ENCODE peak calls at places on chromosomes 5 and 9, in ten cellular contexts. One of them, this sample, is unnamed. For H3K9me3 and H3K36me3, the result is how much of the 10 kb centered on the place peaks cover.

GRCh38 chr5:83151821-83152220 is 74.5 kb downstream of the XRCC4 start:
- DNase-seq in SJSA1: no peak
- DNase-seq in heart right ventricle: no peak
- DNase-seq in ovary: no peak
- DNase-seq in neural progenitor cell: no peak
- DNase-seq in lung: no peak
- DNase-seq in uterus: no peak
- DNase-seq in effector memory CD4-positive, alpha-beta T cell: no peak
- DNase-seq in sigmoid colon: no peak
- DNase-seq in NT2/D1: no peak
- DNase-seq in this sample: no peak

GRCh38 chr5:75331-76320 is 16.3 kb upstream of the PLEKHG4B start:
- DNase-seq in SJSA1: peak
- DNase-seq in heart right ventricle: no peak
- DNase-seq in ovary: no peak
- DNase-seq in neural progenitor cell: no peak
- DNase-seq in lung: no peak
- DNase-seq in uterus: no peak
- DNase-seq in effector memory CD4-positive, alpha-beta T cell: no peak
- DNase-seq in sigmoid colon: no peak
- DNase-seq in NT2/D1: no peak
- DNase-seq in this sample: no peak

GRCh38 chr9:87193151-87193550 is 245.8 kb upstream of the GAS1 start:
- DNase-seq in SJSA1: no peak
- DNase-seq in heart right ventricle: no peak
- DNase-seq in ovary: no peak
- DNase-seq in neural progenitor cell: no peak
- DNase-seq in lung: no peak
- DNase-seq in uterus: no peak
- DNase-seq in effector memory CD4-positive, alpha-beta T cell: no peak
- DNase-seq in sigmoid colon: no peak
- DNase-seq in NT2/D1: no peak
- DNase-seq in this sample: no peak

GRCh38 chr9:36134761-36135505 is 1.6 kb upstream of the GLIPR2 start:
- DNase-seq in SJSA1: no peak
- DNase-seq in heart right ventricle: no peak
- DNase-seq in ovary: no peak
- DNase-seq in neural progenitor cell: no peak
- DNase-seq in lung: no peak
- DNase-seq in uterus: no peak
- DNase-seq in effector memory CD4-positive, alpha-beta T cell: no peak
- DNase-seq in sigmoid colon: no peak
- DNase-seq in NT2/D1: peak
- DNase-seq in this sample: no peak

GRCh38 chr5:91357012-91357634 is 26.0 kb downstream of the ARRDC3 start:
- DNase-seq in SJSA1: no peak
- DNase-seq in heart right ventricle: no peak
- DNase-seq in ovary: no peak
- DNase-seq in neural progenitor cell: no peak
- DNase-seq in lung: no peak
- DNase-seq in uterus: no peak
- DNase-seq in effector memory CD4-positive, alpha-beta T cell: no peak
- DNase-seq in sigmoid colon: no peak
- DNase-seq in NT2/D1: no peak
- DNase-seq in this sample: no peak

GRCh38 chr5:34957857-34958690 is 28.7 kb downstream of the DNAJC21 start:
- DNase-seq in SJSA1: no peak
- DNase-seq in heart right ventricle: no peak
- DNase-seq in ovary: no peak
- DNase-seq in neural progenitor cell: peak
- DNase-seq in lung: no peak
- DNase-seq in uterus: peak
- DNase-seq in effector memory CD4-positive, alpha-beta T cell: no peak
- DNase-seq in sigmoid colon: no peak
- DNase-seq in NT2/D1: peak
- DNase-seq in this sample: no peak

GRCh38 chr9:99259231-99259918 is 37.3 kb downstream of the SEC61B start:
- DNase-seq in SJSA1: no peak
- DNase-seq in heart right ventricle: peak
- DNase-seq in ovary: peak
- DNase-seq in neural progenitor cell: no peak
- DNase-seq in lung: peak
- DNase-seq in uterus: peak
- DNase-seq in effector memory CD4-positive, alpha-beta T cell: no peak
- DNase-seq in sigmoid colon: peak
- DNase-seq in NT2/D1: no peak
- DNase-seq in this sample: no peak

GRCh38 chr5:141084487-141084989 is 9.9 kb upstream of the PCDHB2 start:
- DNase-seq in SJSA1: no peak
- DNase-seq in heart right ventricle: no peak
- DNase-seq in ovary: peak
- DNase-seq in neural progenitor cell: peak
- DNase-seq in lung: peak
- DNase-seq in uterus: peak
- DNase-seq in effector memory CD4-positive, alpha-beta T cell: no peak
- DNase-seq in sigmoid colon: no peak
- DNase-seq in NT2/D1: no peak
- DNase-seq in this sample: peak

GRCh38 chr5:4258170-4258569 is 662.5 kb downstream of the IRX1 start:
- DNase-seq in SJSA1: no peak
- DNase-seq in heart right ventricle: no peak
- DNase-seq in ovary: no peak
- DNase-seq in neural progenitor cell: no peak
- DNase-seq in lung: no peak
- DNase-seq in uterus: no peak
- DNase-seq in effector memory CD4-positive, alpha-beta T cell: no peak
- DNase-seq in sigmoid colon: no peak
- DNase-seq in NT2/D1: no peak
- DNase-seq in this sample: no peak
- H3K9me3 ChIP-seq in SJSA1: under half
- H3K9me3 ChIP-seq in heart right ventricle: under half
- H3K9me3 ChIP-seq in ovary: under half
- H3K9me3 ChIP-seq in neural progenitor cell: under half
- H3K9me3 ChIP-seq in lung: under half
- H3K9me3 ChIP-seq in uterus: under half
- H3K9me3 ChIP-seq in effector memory CD4-positive, alpha-beta T cell: under half
- H3K9me3 ChIP-seq in sigmoid colon: under half
- H3K9me3 ChIP-seq in NT2/D1: under half
- H3K9me3 ChIP-seq in this sample: under half

GRCh38 chr9:129384138-129384886 is 206.3 kb upstream of the IER5L start:
- DNase-seq in SJSA1: no peak
- DNase-seq in heart right ventricle: no peak
- DNase-seq in ovary: no peak
- DNase-seq in neural progenitor cell: no peak
- DNase-seq in lung: no peak
- DNase-seq in uterus: no peak
- DNase-seq in effector memory CD4-positive, alpha-beta T cell: no peak
- DNase-seq in sigmoid colon: peak
- DNase-seq in NT2/D1: no peak
- DNase-seq in this sample: no peak
- H3K4me3 ChIP-seq in SJSA1: peak
- H3K4me3 ChIP-seq in heart right ventricle: peak
- H3K4me3 ChIP-seq in ovary: peak
- H3K4me3 ChIP-seq in neural progenitor cell: peak
- H3K4me3 ChIP-seq in lung: no peak
- H3K4me3 ChIP-seq in uterus: peak
- H3K4me3 ChIP-seq in effector memory CD4-positive, alpha-beta T cell: peak
- H3K4me3 ChIP-seq in sigmoid colon: no peak
- H3K4me3 ChIP-seq in NT2/D1: peak
- H3K4me3 ChIP-seq in this sample: no peak

DNA sequence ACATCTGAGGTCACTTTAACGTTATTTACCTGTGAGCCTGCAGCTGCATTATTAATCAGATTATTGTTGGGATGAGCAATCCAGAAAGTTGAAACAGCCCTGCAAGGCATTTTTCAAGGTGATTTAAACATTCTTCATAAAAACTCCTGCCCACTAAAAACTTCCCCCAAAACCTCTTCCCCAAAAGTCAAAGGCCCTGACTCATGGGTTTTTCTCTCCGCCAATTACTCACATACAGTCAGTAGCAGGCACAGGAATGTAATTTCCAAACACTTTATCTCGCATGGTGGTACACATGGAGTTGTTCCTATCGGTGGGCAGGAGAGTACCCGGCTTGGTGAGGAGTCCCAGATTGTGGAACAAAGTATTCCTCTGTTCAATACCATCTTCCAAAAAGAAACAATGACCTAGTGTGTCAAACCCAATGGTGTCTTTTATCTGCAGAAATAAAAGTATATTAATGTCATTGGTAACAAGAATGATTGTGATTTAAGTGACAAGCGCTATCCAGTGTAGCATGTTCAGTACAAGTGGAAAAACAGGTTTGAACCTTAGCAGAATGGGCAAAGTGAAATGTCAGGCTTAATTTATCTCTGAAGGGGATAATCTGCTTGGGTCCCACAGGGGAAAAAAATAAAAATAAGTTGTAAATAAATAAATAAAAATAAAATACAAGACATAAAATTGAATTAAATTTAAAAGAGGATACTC is 38.3 kb downstream of the CEMIP2 start:
- DNase-seq in SJSA1: peak
- DNase-seq in heart right ventricle: no peak
- DNase-seq in ovary: no peak
- DNase-seq in neural progenitor cell: no peak
- DNase-seq in lung: no peak
- DNase-seq in uterus: no peak
- DNase-seq in effector memory CD4-positive, alpha-beta T cell: no peak
- DNase-seq in sigmoid colon: no peak
- DNase-seq in NT2/D1: no peak
- DNase-seq in this sample: no peak
- H3K36me3 ChIP-seq in SJSA1: under half
- H3K36me3 ChIP-seq in heart right ventricle: half or more
- H3K36me3 ChIP-seq in ovary: under half
- H3K36me3 ChIP-seq in neural progenitor cell: under half
- H3K36me3 ChIP-seq in lung: under half
- H3K36me3 ChIP-seq in uterus: under half
- H3K36me3 ChIP-seq in effector memory CD4-positive, alpha-beta T cell: half or more
- H3K36me3 ChIP-seq in sigmoid colon: half or more
- H3K36me3 ChIP-seq in NT2/D1: half or more
- H3K36me3 ChIP-seq in this sample: under half

GRCh38 chr9:1202512-1203285 is 152.5 kb downstream of the DMRT2 start:
- DNase-seq in SJSA1: no peak
- DNase-seq in heart right ventricle: no peak
- DNase-seq in ovary: no peak
- DNase-seq in neural progenitor cell: no peak
- DNase-seq in lung: no peak
- DNase-seq in uterus: no peak
- DNase-seq in effector memory CD4-positive, alpha-beta T cell: no peak
- DNase-seq in sigmoid colon: no peak
- DNase-seq in NT2/D1: no peak
- DNase-seq in this sample: no peak
- H3K9me3 ChIP-seq in SJSA1: under half
- H3K9me3 ChIP-seq in heart right ventricle: under half
- H3K9me3 ChIP-seq in ovary: under half
- H3K9me3 ChIP-seq in neural progenitor cell: under half
- H3K9me3 ChIP-seq in lung: under half
- H3K9me3 ChIP-seq in uterus: under half
- H3K9me3 ChIP-seq in effector memory CD4-positive, alpha-beta T cell: under half
- H3K9me3 ChIP-seq in sigmoid colon: under half
- H3K9me3 ChIP-seq in NT2/D1: under half
- H3K9me3 ChIP-seq in this sample: under half

This sample was measured in MG63.